ENCODE peak calls at places on chromosome 15, in five cellular contexts. O is hepatocyte; I is left kidney; Y is CD8-positive, alpha-beta T cell; H is HS-5. G is an unnamed sample.

GRCh38 chr15:65901836-65902235 is 32.5 kb downstream of the RAB11A start:
- DNase-seq in O (no peak), I (no peak), Y (no peak), H (no peak), G (no peak)

GRCh38 chr15:69834256-69834655 is 263.5 kb downstream of the TLE3 start:
- DNase-seq in O (no peak), I (no peak), Y (no peak), H (no peak), G (no peak)

GRCh38 chr15:91491131-91491950 is 362.2 kb upstream of the SLCO3A1 start:
- DNase-seq in O (no peak), I (no peak), Y (no peak), H (no peak), G (no peak)

GRCh38 chr15:77959094-77959879 is 118.2 kb downstream of the TBC1D2B start:
- DNase-seq in O (peak), I (peak), Y (peak), H (peak), G (peak)

GRCh38 chr15:60083318-60083717 is 79.2 kb downstream of the FOXB1 start:
- DNase-seq in O (no peak), I (no peak), Y (no peak), H (no peak), G (no peak)

GRCh38 chr15:75732809-75733451 is 20.3 kb upstream of the CSPG4 start:
- DNase-seq in O (peak), I (peak), Y (no peak), H (no peak), G (peak)

GRCh38 chr15:59976480-59976879 is 27.6 kb upstream of the FOXB1 start:
- DNase-seq in O (no peak), I (no peak), Y (peak), H (no peak), G (peak)

GRCh38 chr15:78201281-78202190 is 32.8 kb downstream of the ACSBG1 start:
- DNase-seq in O (no peak), I (no peak), Y (peak), H (no peak), G (no peak)

GRCh38 chr15:55334371-55334770 is 15.3 kb downstream of the PIGB start:
- DNase-seq in O (no peak), I (no peak), Y (no peak), H (no peak), G (no peak)

GRCh38 chr15:93382196-93382820 is 293.3 kb upstream of the RGMA start:
- DNase-seq in O (no peak), I (peak), Y (no peak), H (no peak), G (no peak)

GRCh38 chr15:48936666-48937065 is 27.1 kb downstream of the SHC4 start:
- DNase-seq in O (no peak), I (no peak), Y (no peak), H (no peak), G (no peak)

GRCh38 chr15:40103124-40103858 is 5.4 kb downstream of the BMF start:
- DNase-seq in O (peak), I (peak), Y (no peak), H (no peak), G (no peak)

GRCh38 chr15:57321973-57322601 is 54.2 kb upstream of the CGNL1 start:
- DNase-seq in O (no peak), I (peak), Y (no peak), H (no peak), G (no peak)

GRCh38 chr15:81642451-81642990 is 268.5 kb upstream of the TMC3 start:
- DNase-seq in O (peak), I (no peak), Y (no peak), H (no peak), G (no peak)

GRCh38 chr15:78044407-78045155 is 32.9 kb downstream of the TBC1D2B start:
- DNase-seq in O (no peak), I (no peak), Y (no peak), H (no peak), G (no peak)

GRCh38 chr15:68017221-68017620 is 36.9 kb upstream of the PIAS1 start:
- DNase-seq in O (peak), I (no peak), Y (no peak), H (no peak), G (no peak)

GRCh38 chr15:68363353-68363752 is 68.6 kb downstream of the ITGA11 start:
- DNase-seq in O (no peak), I (no peak), Y (no peak), H (no peak), G (no peak)

GRCh38 chr15:36737430-36737891 is 158.0 kb downstream of the CDIN1 start:
- DNase-seq in O (no peak), I (no peak), Y (no peak), H (peak), G (no peak)

GRCh38 chr15:45522931-45523331 is 376 bp upstream of the SLC30A4 start:
- DNase-seq in O (no peak), I (no peak), Y (no peak), H (no peak), G (no peak)

GRCh38 chr15:50190723-50191122 is 8.7 kb downstream of the SLC27A2 start:
- DNase-seq in O (no peak), I (peak), Y (no peak), H (no peak), G (peak)

GRCh38 chr15:99408236-99409096 is 157.2 kb downstream of the LRRC28 start:
- DNase-seq in O (no peak), I (no peak), Y (no peak), H (no peak), G (no peak)

GRCh38 chr15:38642689-38643270 is 78.2 kb upstream of the RASGRP1 start:
- DNase-seq in O (no peak), I (no peak), Y (no peak), H (no peak), G (no peak)

GRCh38 chr15:99137111-99137546 is 32.2 kb downstream of the SYNM start:
- DNase-seq in O (no peak), I (no peak), Y (peak), H (no peak), G (no peak)

GRCh38 chr15:62365795-62366442 is 200.8 kb upstream of the C2CD4B start:
- DNase-seq in O (peak), I (peak), Y (no peak), H (no peak), G (no peak)

GRCh38 chr15:71786673-71787072 is 23.7 kb upstream of the NR2E3 start:
- DNase-seq in O (no peak), I (no peak), Y (no peak), H (no peak), G (no peak)

GRCh38 chr15:48855501-48856440 is 22.2 kb upstream of the EID1 start:
- DNase-seq in O (peak), I (peak), Y (no peak), H (no peak), G (no peak)

GRCh38 chr15:46857103-46857502 is 860.2 kb upstream of the SEMA6D start:
- DNase-seq in O (no peak), I (no peak), Y (no peak), H (no peak), G (no peak)

GRCh38 chr15:69704229-69704628 is 251.6 kb downstream of the RPLP1 start:
- DNase-seq in O (no peak), I (peak), Y (no peak), H (no peak), G (no peak)

GRCh38 chr15:48250640-48251076 is 44.6 kb downstream of the SLC12A1 start:
- DNase-seq in O (peak), I (peak), Y (no peak), H (peak), G (no peak)

GRCh38 chr15:77821188-77821958 is 188.7 kb upstream of the LINGO1 start:
- DNase-seq in O (peak), I (peak), Y (no peak), H (no peak), G (peak)

GRCh38 chr15:83815506-83815905 is 161.6 kb downstream of the ADAMTSL3 start:
- DNase-seq in O (no peak), I (no peak), Y (no peak), H (no peak), G (no peak)

GRCh38 chr15:39752991-39753390 is 29.6 kb downstream of the FSIP1 start:
- DNase-seq in O (no peak), I (no peak), Y (no peak), H (no peak), G (no peak)